ENCODE peak calls at places on chromosome 17, in nine cellular contexts. O is CD8-positive, alpha-beta T cell; P is fibroblast of villous mesenchyme; L is GM12865; M is left ventricle myocardium inferior; B is AG04449; U is Panc1; I is fibroblast of mammary gland; X is thyroid gland. V is an unnamed sample.

GRCh38 chr17:4446326-4447051 is 12.7 kb downstream of the SPNS3 start:
- DNase-seq in L (no peak), I (no peak), O (no peak), X (no peak), P (no peak), B (no peak), U (no peak), M (no peak), V (no peak)

GRCh38 chr17:69246726-69247375 is 18.2 kb upstream of the ABCA10 start:
- DNase-seq in M (no peak), I (peak), L (peak), B (no peak), O (no peak), P (peak), X (no peak), U (peak), V (peak)

GRCh38 chr17:45320349-45320930 is 3.6 kb upstream of the MAP3K14 start:
- DNase-seq in X (no peak), M (no peak), U (no peak), L (no peak), O (no peak), B (no peak), I (peak), P (peak), V (peak)

GRCh38 chr17:65403616-65404015 is 157.8 kb downstream of the AXIN2 start:
- DNase-seq in B (no peak), U (no peak), M (no peak), X (no peak), O (no peak), L (no peak), P (no peak), I (no peak), V (no peak)

GRCh38 chr17:1693339-1693738 is 8.7 kb upstream of the PRPF8 start:
- DNase-seq in B (no peak), X (no peak), I (no peak), U (no peak), O (no peak), L (no peak), P (peak), M (no peak), V (no peak)

GRCh38 chr17:38702900-38703741 is 2.0 kb upstream of the MLLT6 start:
- DNase-seq in I (no peak), P (no peak), U (no peak), L (peak), M (no peak), X (no peak), B (no peak), O (peak), V (no peak)

GRCh38 chr17:82545071-82545462 is 25.5 kb downstream of the FOXK2 start:
- DNase-seq in M (no peak), P (peak), I (peak), X (no peak), O (no peak), U (no peak), L (no peak), B (no peak), V (no peak)

GRCh38 chr17:57677301-57677700 is 67.8 kb downstream of the CCDC182 start:
- DNase-seq in U (no peak), L (no peak), X (no peak), O (no peak), B (no peak), P (no peak), I (no peak), M (no peak), V (no peak)

GRCh38 chr17:30366536-30366935 is 12.2 kb upstream of the CPD start:
- DNase-seq in I (no peak), M (no peak), U (no peak), B (no peak), L (no peak), O (no peak), X (no peak), P (no peak), V (no peak)

GRCh38 chr17:77372444-77373297 is 231.9 kb downstream of the SEC14L1 start:
- DNase-seq in B (no peak), O (peak), P (peak), I (peak), U (no peak), L (peak), X (peak), M (peak), V (peak)

GRCh38 chr17:77371117-77371887 is 230.5 kb downstream of the SEC14L1 start:
- DNase-seq in O (no peak), U (no peak), P (peak), B (peak), X (no peak), I (no peak), M (no peak), L (peak), V (peak)

GRCh38 chr17:77370536-77370935 is 229.8 kb downstream of the SEC14L1 start:
- DNase-seq in L (no peak), I (no peak), M (no peak), P (no peak), U (no peak), B (no peak), X (no peak), O (no peak), V (no peak)

GRCh38 chr17:77373298-77374169 is 232.8 kb downstream of the SEC14L1 start:
- DNase-seq in I (no peak), P (peak), O (peak), U (no peak), X (peak), L (no peak), M (peak), B (no peak), V (peak)

GRCh38 chr17:77371888-77372443 is 231.2 kb downstream of the SEC14L1 start:
- DNase-seq in L (no peak), I (no peak), B (no peak), P (no peak), U (no peak), M (peak), X (no peak), O (no peak), V (no peak)
- H3K4me3 ChIP-seq in L (peak), I (peak), B (peak), P (peak), U (peak), M (peak), X (no peak), O (peak), V (peak)

DNA sequence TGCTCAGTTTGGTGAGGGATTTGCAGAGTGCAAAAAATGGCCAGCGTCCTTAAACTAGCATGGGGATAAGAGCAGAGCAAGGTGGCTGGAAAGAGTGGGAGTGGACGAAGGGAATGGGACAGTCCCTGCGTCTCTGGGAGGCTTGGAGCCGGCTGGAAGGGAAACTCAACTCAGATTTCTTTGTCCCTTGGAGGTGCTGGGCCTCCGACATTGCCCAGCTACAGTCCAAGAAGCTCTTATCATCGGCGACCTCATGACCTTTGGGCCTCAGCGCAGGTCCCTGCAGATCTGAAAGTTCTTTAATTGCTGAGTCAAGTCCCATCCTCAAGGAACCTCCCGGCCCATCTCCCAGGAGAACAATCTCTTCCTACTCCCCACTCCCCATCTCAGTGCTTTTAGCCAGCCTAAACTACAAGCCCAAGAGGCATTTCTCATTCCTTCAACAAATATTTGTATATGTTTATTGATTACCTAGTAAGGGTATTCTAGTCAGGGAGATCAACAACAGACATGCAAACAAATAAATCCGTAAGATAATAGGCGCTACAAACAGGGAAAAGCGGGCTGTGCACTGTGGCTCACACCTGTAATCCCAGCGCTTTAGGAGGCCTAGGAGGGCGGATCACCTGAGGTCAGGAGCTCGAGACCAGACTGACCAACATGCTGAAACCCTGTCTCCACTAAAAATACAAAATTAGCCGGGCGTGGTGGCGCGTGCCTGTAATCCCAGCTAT is 985 bp upstream of the TMEM107 start:
- DNase-seq in O (no peak), U (no peak), L (no peak), P (no peak), B (no peak), M (no peak), X (no peak), I (no peak), V (no peak)
- TF ChIP-seq CTCF in O (no peak), U (no peak), L (no peak), P (no peak), B (no peak), M (no peak), X (no peak), I (no peak), V (no peak)

GRCh38 chr17:55301521-55302406 is 37.0 kb downstream of the HLF start:
- DNase-seq in U (no peak), M (no peak), I (no peak), B (no peak), L (no peak), O (no peak), X (peak), P (peak), V (peak)
- H3K4me3 ChIP-seq in U (no peak), M (no peak), I (no peak), B (no peak), L (no peak), O (no peak), X (no peak), P (no peak), V (no peak)

DNA sequence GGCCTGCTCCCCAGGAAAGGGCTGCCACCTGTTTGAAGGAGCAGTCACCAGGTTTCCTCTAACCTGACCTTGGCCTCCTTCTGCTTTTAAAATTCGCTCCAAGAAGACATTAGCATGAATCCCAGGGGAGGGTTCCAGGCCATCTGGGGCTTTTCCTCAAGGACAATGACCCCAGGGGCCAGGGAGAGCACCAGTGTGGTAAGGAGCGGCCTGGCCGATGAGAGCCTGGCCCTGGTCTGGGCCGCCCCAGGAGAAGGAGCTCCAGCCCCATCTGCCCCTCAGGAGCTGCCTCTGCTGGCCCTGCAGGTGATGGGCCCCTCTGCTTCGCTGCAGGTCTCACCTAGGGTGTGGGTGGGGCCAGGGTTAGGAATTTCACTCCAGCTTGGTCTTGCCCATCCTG is 209.2 kb upstream of the TNRC6C start:
- DNase-seq in X (no peak), O (no peak), U (no peak), I (no peak), L (no peak), P (no peak), M (no peak), B (no peak), V (no peak)
- TF ChIP-seq CTCF in X (no peak), O (no peak), U (no peak), I (no peak), L (no peak), P (no peak), M (no peak), B (no peak), V (no peak)

DNA sequence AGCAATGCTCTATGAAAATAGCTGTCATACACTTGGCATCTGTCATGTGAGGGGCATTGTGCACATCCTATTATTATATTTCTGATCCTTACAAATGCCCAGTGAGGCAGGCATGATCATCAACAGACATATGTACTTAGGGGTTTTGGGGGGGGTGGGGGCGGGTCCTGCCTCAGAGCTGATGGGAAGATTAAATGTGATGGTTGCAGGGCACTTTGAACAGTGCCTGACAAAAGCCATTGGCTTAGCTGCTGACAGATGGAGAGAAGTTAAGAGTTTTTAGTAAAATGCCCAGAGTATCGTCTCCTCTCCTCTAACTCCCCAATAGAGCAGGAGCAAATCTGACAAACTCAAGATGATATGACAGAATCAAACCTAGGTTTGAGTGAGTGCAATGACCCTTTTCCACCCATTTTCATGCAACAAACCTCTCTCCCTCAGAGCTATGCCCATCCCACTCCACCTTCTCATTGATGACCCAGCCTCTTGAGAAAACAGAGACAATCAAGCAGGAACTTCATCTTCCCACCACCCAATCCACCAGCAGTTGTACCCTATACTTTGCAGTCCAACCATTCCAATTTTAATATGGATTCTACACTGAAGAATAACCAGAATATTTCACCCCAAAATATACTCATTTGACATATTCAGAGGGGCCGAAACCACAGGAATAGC is 4.8 kb downstream of the KLHL11 start:
- DNase-seq in B (no peak), I (no peak), M (no peak), L (no peak), P (no peak), U (no peak), X (no peak), O (no peak), V (no peak)
- H3K4me3 ChIP-seq in B (no peak), I (no peak), M (no peak), L (no peak), P (no peak), U (no peak), X (no peak), O (no peak), V (no peak)

GRCh38 chr17:56471661-56472060 is 121.8 kb upstream of the NOG start:
- DNase-seq in I (no peak), P (peak), U (no peak), L (no peak), B (peak), M (no peak), X (no peak), O (no peak), V (no peak)

GRCh38 chr17:56468840-56469239 is 124.7 kb upstream of the NOG start:
- DNase-seq in B (no peak), M (no peak), U (no peak), O (no peak), X (no peak), P (no peak), I (no peak), L (no peak), V (no peak)
- TF ChIP-seq CTCF in B (no peak), M (no peak), U (no peak), O (no peak), X (no peak), P (no peak), I (no peak), L (no peak), V (no peak)

GRCh38 chr17:33474789-33475188 is 181.7 kb upstream of the ASIC2 start:
- DNase-seq in I (no peak), U (no peak), X (no peak), P (no peak), L (no peak), O (no peak), B (no peak), M (no peak), V (no peak)

GRCh38 chr17:33469911-33470310 is 176.8 kb upstream of the ASIC2 start:
- DNase-seq in B (peak), O (no peak), L (no peak), I (peak), P (peak), M (no peak), X (no peak), U (no peak), V (peak)

GRCh38 chr17:33475594-33475993 is 182.5 kb upstream of the ASIC2 start:
- DNase-seq in L (no peak), I (no peak), P (no peak), X (no peak), M (no peak), B (no peak), U (no peak), O (no peak), V (no peak)
- H3K4me3 ChIP-seq in L (no peak), I (no peak), P (no peak), X (no peak), M (no peak), B (no peak), U (no peak), O (no peak), V (no peak)

DNA sequence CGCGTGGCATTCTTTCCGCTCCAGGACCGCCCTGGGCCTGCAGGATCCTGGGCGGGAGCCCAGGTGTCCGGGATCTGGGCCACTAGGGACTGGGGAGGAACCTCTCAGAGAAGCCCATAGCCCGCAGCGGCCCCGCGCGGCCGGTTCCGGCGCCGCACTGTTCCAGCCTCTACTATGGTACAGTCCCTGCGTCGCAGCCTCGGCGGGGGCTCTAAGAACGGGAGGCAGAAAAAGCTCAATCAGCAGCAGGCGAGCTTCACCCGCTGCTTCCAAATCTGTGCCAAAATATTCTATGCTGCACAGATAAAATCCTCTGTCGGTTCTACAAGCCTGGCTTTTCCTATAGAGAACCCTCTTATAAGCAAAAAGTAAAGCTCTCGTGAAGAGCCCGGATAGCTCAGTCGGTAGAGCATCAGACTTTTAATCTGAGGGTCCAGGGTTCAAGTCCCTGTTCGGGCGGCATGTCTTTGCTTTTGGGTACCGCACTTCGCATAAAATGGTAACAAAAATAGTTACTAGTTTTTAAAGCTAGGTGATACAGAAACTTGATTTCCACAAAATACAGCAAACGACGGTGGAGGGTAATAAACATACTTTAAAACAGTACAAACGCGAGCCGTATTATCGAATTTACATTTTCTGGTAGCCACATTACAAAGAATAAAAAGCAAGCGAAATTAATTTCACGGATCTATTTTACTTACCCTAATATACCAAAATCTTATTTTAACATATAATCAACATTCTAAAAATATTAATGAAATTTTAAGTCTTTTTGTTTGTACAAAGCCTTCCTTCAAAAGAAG is 658 bp upstream of the ALOXE3 start:
- DNase-seq in L (peak), P (peak), B (no peak), I (peak), U (no peak), X (peak), O (peak), M (peak), V (peak)
- TF ChIP-seq CTCF in L (peak), P (peak), B (peak), I (peak), U (peak), X (peak), O (peak), M (peak), V (peak)

GRCh38 chr17:74110467-74110866 is 93.0 kb upstream of the RPL38 start:
- DNase-seq in P (no peak), B (no peak), I (no peak), X (peak), O (no peak), U (no peak), L (no peak), M (no peak), V (no peak)

GRCh38 chr17:74101527-74101926 is 102.0 kb upstream of the RPL38 start:
- DNase-seq in P (no peak), X (no peak), M (no peak), I (no peak), B (no peak), U (no peak), L (no peak), O (no peak), V (no peak)

GRCh38 chr17:74104921-74105320 is 98.6 kb upstream of the RPL38 start:
- DNase-seq in I (no peak), B (no peak), X (no peak), O (no peak), P (no peak), U (no peak), M (no peak), L (peak), V (no peak)

GRCh38 chr17:74108126-74108705 is 95.3 kb upstream of the RPL38 start:
- DNase-seq in M (no peak), B (no peak), U (no peak), I (no peak), O (no peak), X (no peak), P (no peak), L (no peak), V (no peak)

DNA sequence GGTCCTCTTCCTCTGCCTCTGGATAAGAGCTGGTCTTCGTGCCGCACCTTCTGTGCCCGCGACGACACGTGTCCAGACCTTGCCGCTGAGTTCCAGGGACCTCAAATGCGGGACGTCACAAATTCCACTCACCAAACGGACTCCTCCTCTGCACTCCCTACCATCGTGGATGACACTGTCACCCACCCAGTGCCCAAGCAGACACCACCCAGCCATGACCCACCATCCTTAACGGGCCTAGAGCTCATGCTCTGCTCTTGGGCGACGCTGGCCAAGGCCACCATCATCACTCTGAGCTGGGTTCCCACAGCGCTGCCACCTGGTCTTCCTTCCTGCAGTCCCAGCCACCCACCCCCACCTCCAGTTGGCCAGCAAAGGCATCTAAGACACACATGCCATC is 96.4 kb upstream of the RPL38 start:
- DNase-seq in L (no peak), B (no peak), I (no peak), P (no peak), U (no peak), X (no peak), O (no peak), M (no peak), V (no peak)
- H3K4me3 ChIP-seq in L (no peak), B (no peak), I (no peak), P (no peak), U (no peak), X (no peak), O (no peak), M (no peak), V (no peak)

V was measured in fibroblast of the aortic adventitia.